ENCODE peak calls at places on chromosome 6, in five cellular contexts. S is activated CD8-positive, alpha-beta memory T cell treated with anti-CD3 and anti-CD28 coated beads, Interleukin-2, amount 10 ng/mL, durations not matched to agents 7 days and 5 days; C is activated CD4-positive, alpha-beta T cell treated with anti-CD3 and anti-CD28 coated beads, Interleukin-2, amount 50 U/mL, for 1 hour; K is stimulated activated CD4-positive, alpha-beta T cell treated with anti-CD3 and anti-CD28 coated beads, Interleukin-1b, Interleukin-23, amount 100 ng/mL, for 24 hours; I is C1 segment of cervical spinal cord. F is an unnamed sample.

GRCh38 chr6:82568290-82568993 is 204.8 kb downstream of the TPBG start:
- DNase-seq in C (no peak), K (no peak), I (no peak), S (no peak), F (no peak)

GRCh38 chr6:2656460-2657064 is 94.2 kb downstream of the MYLK4 start:
- DNase-seq in I (no peak), S (no peak), K (no peak), C (no peak), F (no peak)

GRCh38 chr6:110511401-110511800 is 35.0 kb upstream of the SLC22A16 start:
- DNase-seq in S (no peak), I (no peak), K (no peak), C (no peak), F (no peak)

GRCh38 chr6:151067684-151068596 is 171.8 kb upstream of the AKAP12 start:
- DNase-seq in S (no peak), C (no peak), K (no peak), I (peak; percentile 61), F (peak; percentile 68)

GRCh38 chr6:80003841-80004198 is 629 bp upstream of the TTK start:
- DNase-seq in I (peak; percentile 38), C (peak; percentile 22), K (no peak), S (peak; percentile 78), F (no peak)

GRCh38 chr6:71082033-71082620 is 125.3 kb upstream of the B3GAT2 start:
- DNase-seq in K (no peak), I (no peak), S (no peak), C (no peak), F (no peak)

GRCh38 chr6:142821860-142822259 is 123.1 kb downstream of the HIVEP2 start:
- DNase-seq in S (no peak), C (no peak), K (no peak), I (no peak), F (no peak)

GRCh38 chr6:112335736-112336135 is 11.4 kb upstream of the RFPL4B start:
- DNase-seq in I (no peak), C (no peak), S (no peak), K (no peak), F (no peak)

GRCh38 chr6:12294851-12295536 is 4.8 kb downstream of the EDN1 start:
- DNase-seq in K (no peak), I (no peak), S (no peak), C (no peak), F (no peak)

GRCh38 chr6:121993362-121993761 is 406.1 kb upstream of the HSF2 start:
- DNase-seq in K (no peak), S (no peak), C (no peak), I (no peak), F (no peak)

GRCh38 chr6:82988904-82989303 is 76.7 kb downstream of the UBE3D start:
- DNase-seq in S (no peak), K (no peak), C (no peak), I (no peak), F (no peak)

GRCh38 chr6:170011233-170012142 is 260.1 kb downstream of the ERMARD start:
- DNase-seq in I (no peak), S (peak; percentile 26), C (no peak), K (no peak), F (no peak)

GRCh38 chr6:160730911-160731310 is 28.9 kb downstream of the PLG start:
- DNase-seq in I (no peak), S (no peak), K (no peak), C (no peak), F (no peak)

GRCh38 chr6:87700351-87700728 is 1.7 kb downstream of the AKIRIN2 start:
- DNase-seq in S (no peak), K (no peak), C (no peak), I (no peak), F (no peak)

GRCh38 chr6:154252676-154253075 is 103.9 kb downstream of the IPCEF1 start:
- DNase-seq in I (no peak), K (no peak), S (no peak), C (no peak), F (no peak)

GRCh38 chr6:33886673-33887144 is 82.9 kb upstream of the MLN start:
- DNase-seq in K (peak; percentile 8), I (no peak), C (no peak), S (peak; percentile 61), F (no peak)

GRCh38 chr6:41645007-41645618 is 6.8 kb downstream of the MDFI start:
- DNase-seq in S (no peak), C (no peak), I (no peak), K (no peak), F (no peak)

GRCh38 chr6:170211404-170212025 is 79.4 kb downstream of the DLL1 start:
- DNase-seq in K (no peak), I (no peak), S (peak; percentile 31), C (no peak), F (no peak)

GRCh38 chr6:1896897-1897296 is 287.2 kb downstream of the FOXC1 start:
- DNase-seq in I (no peak), K (no peak), C (no peak), S (no peak), F (no peak)

GRCh38 chr6:33014841-33015634 is 5.6 kb upstream of the HLA-DOA start:
- DNase-seq in K (no peak), I (no peak), S (peak; percentile 70), C (peak; percentile 23), F (no peak)

GRCh38 chr6:126118058-126118759 is 131.9 kb downstream of the TRMT11 start:
- DNase-seq in I (no peak), C (no peak), S (no peak), K (no peak), F (no peak)

GRCh38 chr6:111880181-111880944 is 7.1 kb upstream of the FYN start:
- DNase-seq in I (no peak), K (no peak), S (no peak), C (no peak), F (no peak)

GRCh38 chr6:36244641-36245280 is 25.1 kb upstream of the PNPLA1 start:
- DNase-seq in S (no peak), K (no peak), C (no peak), I (no peak), F (no peak)

GRCh38 chr6:141017941-141018340 is 1114.8 kb upstream of the GJE1 start:
- DNase-seq in S (no peak), K (no peak), I (no peak), C (no peak), F (no peak)

GRCh38 chr6:86683132-86683908 is 254.0 kb upstream of the HTR1E start:
- DNase-seq in S (no peak), K (no peak), I (no peak), C (no peak), F (no peak)

GRCh38 chr6:156395276-156395675 is 381.9 kb upstream of the ARID1B start:
- DNase-seq in I (no peak), S (no peak), C (peak; percentile 51), K (no peak), F (no peak)

GRCh38 chr6:37265031-37265430 is 7.1 kb upstream of the TMEM217 start:
- DNase-seq in K (no peak), I (no peak), C (no peak), S (no peak), F (no peak)

GRCh38 chr6:132214716-132215115 is 186.6 kb downstream of the MOXD1 start:
- DNase-seq in S (no peak), I (no peak), C (no peak), K (no peak), F (no peak)

GRCh38 chr6:77037439-77037838 is 425.9 kb downstream of the HTR1B start:
- DNase-seq in C (no peak), K (no peak), I (no peak), S (no peak), F (no peak)